ENCODE peak calls at places on chromosome 9, in four cellular contexts. X, O, C and Q are unnamed samples.

GRCh38 chr9:2053883-2054845 is 39.0 kb downstream of the SMARCA2 start:
- DNase-seq in X (no peak), O (no peak), C (no peak), Q (no peak)

GRCh38 chr9:77751341-77752091 is 103.4 kb upstream of the GNA14 start:
- DNase-seq in X (peak; percentile 37), O (peak; percentile 75), C (no peak), Q (no peak)

GRCh38 chr9:99748690-99749089 is 73.0 kb upstream of the NR4A3 start:
- DNase-seq in X (no peak), O (no peak), C (no peak), Q (no peak)

GRCh38 chr9:91720746-91721705 is 229.0 kb downstream of the ROR2 start:
- DNase-seq in X (no peak), O (no peak), C (no peak), Q (peak; percentile 37)

GRCh38 chr9:14994738-14995137 is 84.5 kb upstream of the FREM1 start:
- DNase-seq in X (no peak), O (no peak), C (no peak), Q (no peak)

GRCh38 chr9:13786131-13786530 is 506.6 kb upstream of the MPDZ start:
- DNase-seq in X (no peak), O (no peak), C (no peak), Q (no peak)

GRCh38 chr9:122228191-122228905 is 409 bp downstream of the LHX6 start:
- DNase-seq in X (no peak), O (no peak), C (peak; percentile 72), Q (no peak)

GRCh38 chr9:85108806-85109205 is 439.3 kb downstream of the NTRK2 start:
- DNase-seq in X (no peak), O (no peak), C (no peak), Q (no peak)

GRCh38 chr9:87441251-87441650 is 56.4 kb upstream of the DAPK1 start:
- DNase-seq in X (no peak), O (no peak), C (no peak), Q (no peak)

GRCh38 chr9:89531766-89532165 is 33.9 kb upstream of the SEMA4D start:
- DNase-seq in X (no peak), O (no peak), C (no peak), Q (peak; percentile 67)

GRCh38 chr9:129145316-129145715 is 32.7 kb downstream of the IER5L start:
- DNase-seq in X (no peak), O (no peak), C (no peak), Q (no peak)

GRCh38 chr9:81574399-81574798 is 114.9 kb downstream of the TLE1 start:
- DNase-seq in X (no peak), O (peak; percentile 28), C (no peak), Q (no peak)

GRCh38 chr9:102631559-102631958 is 363.6 kb upstream of the CYLC2 start:
- DNase-seq in X (no peak), O (peak; percentile 29), C (no peak), Q (no peak)

GRCh38 chr9:14277761-14278160 is 36.2 kb downstream of the NFIB start:
- DNase-seq in X (no peak), O (no peak), C (no peak), Q (no peak)

GRCh38 chr9:129610473-129611301 is 10.2 kb downstream of the C9orf50 start:
- DNase-seq in X (peak; percentile 69), O (peak; percentile 67), C (peak; percentile 90), Q (peak; percentile 89)

GRCh38 chr9:35798658-35799366 is 7.4 kb downstream of the NPR2 start:
- DNase-seq in X (no peak), O (peak; percentile 89), C (no peak), Q (no peak)

GRCh38 chr9:131590907-131591844 is 45.9 kb downstream of the PRRT1B start:
- DNase-seq in X (peak; percentile 88), O (peak; percentile 78), C (peak; percentile 80), Q (peak; percentile 89)

GRCh38 chr9:20314981-20315380 is 307.3 kb downstream of the MLLT3 start:
- DNase-seq in X (no peak), O (no peak), C (no peak), Q (no peak)

GRCh38 chr9:76926324-76926731 is 20.4 kb upstream of the PRUNE2 start:
- DNase-seq in X (peak; percentile 39), O (peak; percentile 73), C (no peak), Q (no peak)

GRCh38 chr9:122263699-122264349 is 816 bp downstream of the RBM18 start:
- DNase-seq in X (no peak), O (peak; percentile 5), C (no peak), Q (no peak)

GRCh38 chr9:134621558-134622110 is 20.0 kb upstream of the COL5A1 start:
- DNase-seq in X (no peak), O (no peak), C (no peak), Q (peak; percentile 43)

GRCh38 chr9:136944519-136945332 is at the start of the genes C8G and FBXW5:
- DNase-seq in X (peak; percentile 95), O (peak; percentile 91), C (peak; percentile 97), Q (peak; percentile 95)

GRCh38 chr9:20297646-20298084 is 324.6 kb downstream of the MLLT3 start:
- DNase-seq in X (no peak), O (no peak), C (no peak), Q (no peak)

GRCh38 chr9:93621922-93622321 is 45.5 kb downstream of the PHF2 start:
- DNase-seq in X (no peak), O (no peak), C (no peak), Q (no peak)

GRCh38 chr9:136327313-136327971 is at the start of gene GPSM1:
- DNase-seq in X (peak; percentile 49), O (peak; percentile 38), C (peak; percentile 71), Q (no peak)

GRCh38 chr9:121259935-121260334 is 8.0 kb upstream of the GSN start:
- DNase-seq in X (no peak), O (no peak), C (no peak), Q (no peak)